ENCODE peak calls at places on chromosomes 2 and 18, in nine cellular contexts. One of them, this sample, is unnamed.

GRCh38 chr2:219701847-219702634 is 74.6 kb downstream of the SLC4A3 start:
- DNase-seq in HCT116: no peak
- DNase-seq in breast epithelium: peak; percentile 40
- DNase-seq in Calu3: no peak
- DNase-seq in central memory CD4-positive, alpha-beta T cell: no peak
- DNase-seq in NCI-H1105 treated with DMSO at 0.1 percent for 48 hours: no peak
- DNase-seq in frontal cortex: no peak
- DNase-seq in aorta: peak; percentile 55
- DNase-seq in NCI-H446: peak; percentile 25
- DNase-seq in this sample: peak; percentile 30

GRCh38 chr2:30113617-30114293 is 33.1 kb upstream of the YPEL5 start:
- DNase-seq in HCT116: no peak
- DNase-seq in breast epithelium: no peak
- DNase-seq in Calu3: no peak
- DNase-seq in central memory CD4-positive, alpha-beta T cell: no peak
- DNase-seq in NCI-H1105 treated with DMSO at 0.1 percent for 48 hours: no peak
- DNase-seq in frontal cortex: no peak
- DNase-seq in aorta: peak; percentile 66
- DNase-seq in NCI-H446: no peak
- DNase-seq in this sample: no peak

GRCh38 chr2:99180755-99181647 is at the start of the genes MITD1 and MRPL30:
- DNase-seq in HCT116: peak; percentile 92
- DNase-seq in breast epithelium: peak; percentile 88
- DNase-seq in Calu3: peak; percentile 87
- DNase-seq in central memory CD4-positive, alpha-beta T cell: peak; percentile 92
- DNase-seq in NCI-H1105 treated with DMSO at 0.1 percent for 48 hours: peak; percentile 91
- DNase-seq in frontal cortex: peak; percentile 63
- DNase-seq in aorta: peak; percentile 95
- DNase-seq in NCI-H446: peak; percentile 95
- DNase-seq in this sample: peak; percentile 90

GRCh38 chr2:47069628-47070154 is 85.4 kb downstream of the STPG4 start:
- DNase-seq in HCT116: peak; percentile 82
- DNase-seq in breast epithelium: peak; percentile 96
- DNase-seq in Calu3: peak; percentile 90
- DNase-seq in central memory CD4-positive, alpha-beta T cell: no peak
- DNase-seq in NCI-H1105 treated with DMSO at 0.1 percent for 48 hours: no peak
- DNase-seq in frontal cortex: no peak
- DNase-seq in aorta: peak; percentile 89
- DNase-seq in NCI-H446: no peak
- DNase-seq in this sample: peak; percentile 80

GRCh38 chr2:46260305-46260704 is 36.9 kb upstream of the EPAS1 start:
- DNase-seq in HCT116: no peak
- DNase-seq in breast epithelium: no peak
- DNase-seq in Calu3: no peak
- DNase-seq in central memory CD4-positive, alpha-beta T cell: no peak
- DNase-seq in NCI-H1105 treated with DMSO at 0.1 percent for 48 hours: no peak
- DNase-seq in frontal cortex: no peak
- DNase-seq in aorta: no peak
- DNase-seq in NCI-H446: no peak
- DNase-seq in this sample: no peak

GRCh38 chr18:55489742-55490055 is 98.3 kb downstream of the TCF4 start:
- DNase-seq in HCT116: no peak
- DNase-seq in breast epithelium: no peak
- DNase-seq in Calu3: no peak
- DNase-seq in central memory CD4-positive, alpha-beta T cell: no peak
- DNase-seq in NCI-H1105 treated with DMSO at 0.1 percent for 48 hours: peak; percentile 77
- DNase-seq in frontal cortex: no peak
- DNase-seq in aorta: no peak
- DNase-seq in NCI-H446: no peak
- DNase-seq in this sample: no peak

GRCh38 chr2:198901894-198902293 is 555.8 kb downstream of the SATB2 start:
- DNase-seq in HCT116: peak; percentile 2
- DNase-seq in breast epithelium: no peak
- DNase-seq in Calu3: no peak
- DNase-seq in central memory CD4-positive, alpha-beta T cell: no peak
- DNase-seq in NCI-H1105 treated with DMSO at 0.1 percent for 48 hours: no peak
- DNase-seq in frontal cortex: no peak
- DNase-seq in aorta: no peak
- DNase-seq in NCI-H446: no peak
- DNase-seq in this sample: no peak

GRCh38 chr2:223989860-223990237 is 32.6 kb downstream of the MRPL44 start:
- DNase-seq in HCT116: no peak
- DNase-seq in breast epithelium: no peak
- DNase-seq in Calu3: no peak
- DNase-seq in central memory CD4-positive, alpha-beta T cell: no peak
- DNase-seq in NCI-H1105 treated with DMSO at 0.1 percent for 48 hours: no peak
- DNase-seq in frontal cortex: no peak
- DNase-seq in aorta: no peak
- DNase-seq in NCI-H446: no peak
- DNase-seq in this sample: no peak

GRCh38 chr2:109144271-109144670 is 15.3 kb downstream of the SH3RF3 start:
- DNase-seq in HCT116: no peak
- DNase-seq in breast epithelium: no peak
- DNase-seq in Calu3: no peak
- DNase-seq in central memory CD4-positive, alpha-beta T cell: peak; percentile 74
- DNase-seq in NCI-H1105 treated with DMSO at 0.1 percent for 48 hours: no peak
- DNase-seq in frontal cortex: no peak
- DNase-seq in aorta: no peak
- DNase-seq in NCI-H446: no peak
- DNase-seq in this sample: no peak

GRCh38 chr2:30164131-30164925 is 17.5 kb downstream of the YPEL5 start:
- DNase-seq in HCT116: no peak
- DNase-seq in breast epithelium: no peak
- DNase-seq in Calu3: no peak
- DNase-seq in central memory CD4-positive, alpha-beta T cell: no peak
- DNase-seq in NCI-H1105 treated with DMSO at 0.1 percent for 48 hours: no peak
- DNase-seq in frontal cortex: no peak
- DNase-seq in aorta: no peak
- DNase-seq in NCI-H446: no peak
- DNase-seq in this sample: no peak

GRCh38 chr2:153543639-153544071 is 65.1 kb upstream of the RPRM start:
- DNase-seq in HCT116: no peak
- DNase-seq in breast epithelium: no peak
- DNase-seq in Calu3: no peak
- DNase-seq in central memory CD4-positive, alpha-beta T cell: no peak
- DNase-seq in NCI-H1105 treated with DMSO at 0.1 percent for 48 hours: no peak
- DNase-seq in frontal cortex: no peak
- DNase-seq in aorta: no peak
- DNase-seq in NCI-H446: no peak
- DNase-seq in this sample: no peak

GRCh38 chr2:26652361-26653041 is 11.3 kb upstream of the CIB4 start:
- DNase-seq in HCT116: no peak
- DNase-seq in breast epithelium: no peak
- DNase-seq in Calu3: no peak
- DNase-seq in central memory CD4-positive, alpha-beta T cell: no peak
- DNase-seq in NCI-H1105 treated with DMSO at 0.1 percent for 48 hours: no peak
- DNase-seq in frontal cortex: no peak
- DNase-seq in aorta: no peak
- DNase-seq in NCI-H446: peak; percentile 32
- DNase-seq in this sample: no peak

GRCh38 chr2:96512341-96512740 is 7.2 kb upstream of the NEURL3 start:
- DNase-seq in HCT116: no peak
- DNase-seq in breast epithelium: no peak
- DNase-seq in Calu3: no peak
- DNase-seq in central memory CD4-positive, alpha-beta T cell: no peak
- DNase-seq in NCI-H1105 treated with DMSO at 0.1 percent for 48 hours: no peak
- DNase-seq in frontal cortex: no peak
- DNase-seq in aorta: no peak
- DNase-seq in NCI-H446: no peak
- DNase-seq in this sample: no peak

GRCh38 chr2:71930073-71930681 is 217.5 kb downstream of the CYP26B1 start:
- DNase-seq in HCT116: no peak
- DNase-seq in breast epithelium: no peak
- DNase-seq in Calu3: peak; percentile 20
- DNase-seq in central memory CD4-positive, alpha-beta T cell: no peak
- DNase-seq in NCI-H1105 treated with DMSO at 0.1 percent for 48 hours: peak; percentile 90
- DNase-seq in frontal cortex: no peak
- DNase-seq in aorta: no peak
- DNase-seq in NCI-H446: peak; percentile 23
- DNase-seq in this sample: no peak

GRCh38 chr2:207122914-207123744 is 42.6 kb downstream of the KLF7 start:
- DNase-seq in HCT116: peak; percentile 59
- DNase-seq in breast epithelium: no peak
- DNase-seq in Calu3: peak; percentile 14
- DNase-seq in central memory CD4-positive, alpha-beta T cell: no peak
- DNase-seq in NCI-H1105 treated with DMSO at 0.1 percent for 48 hours: peak; percentile 7
- DNase-seq in frontal cortex: no peak
- DNase-seq in aorta: no peak
- DNase-seq in NCI-H446: no peak
- DNase-seq in this sample: no peak

GRCh38 chr2:173749315-173749714 is 215.9 kb downstream of the SP3 start:
- DNase-seq in HCT116: peak; percentile 27
- DNase-seq in breast epithelium: no peak
- DNase-seq in Calu3: no peak
- DNase-seq in central memory CD4-positive, alpha-beta T cell: no peak
- DNase-seq in NCI-H1105 treated with DMSO at 0.1 percent for 48 hours: no peak
- DNase-seq in frontal cortex: no peak
- DNase-seq in aorta: no peak
- DNase-seq in NCI-H446: peak; percentile 38
- DNase-seq in this sample: no peak

GRCh38 chr2:6181525-6182270 is 489.5 kb downstream of the SOX11 start:
- DNase-seq in HCT116: no peak
- DNase-seq in breast epithelium: no peak
- DNase-seq in Calu3: no peak
- DNase-seq in central memory CD4-positive, alpha-beta T cell: no peak
- DNase-seq in NCI-H1105 treated with DMSO at 0.1 percent for 48 hours: peak; percentile 4
- DNase-seq in frontal cortex: no peak
- DNase-seq in aorta: no peak
- DNase-seq in NCI-H446: peak; percentile 13
- DNase-seq in this sample: no peak

GRCh38 chr18:7733642-7734041 is 166.5 kb downstream of the PTPRM start:
- DNase-seq in HCT116: no peak
- DNase-seq in breast epithelium: no peak
- DNase-seq in Calu3: no peak
- DNase-seq in central memory CD4-positive, alpha-beta T cell: no peak
- DNase-seq in NCI-H1105 treated with DMSO at 0.1 percent for 48 hours: no peak
- DNase-seq in frontal cortex: no peak
- DNase-seq in aorta: no peak
- DNase-seq in NCI-H446: no peak
- DNase-seq in this sample: no peak

GRCh38 chr2:30869988-30870387 is 62.7 kb upstream of the CAPN13 start:
- DNase-seq in HCT116: no peak
- DNase-seq in breast epithelium: no peak
- DNase-seq in Calu3: no peak
- DNase-seq in central memory CD4-positive, alpha-beta T cell: no peak
- DNase-seq in NCI-H1105 treated with DMSO at 0.1 percent for 48 hours: no peak
- DNase-seq in frontal cortex: no peak
- DNase-seq in aorta: no peak
- DNase-seq in NCI-H446: no peak
- DNase-seq in this sample: no peak

GRCh38 chr2:71783815-71784214 is 330.5 kb downstream of the DYSF start:
- DNase-seq in HCT116: no peak
- DNase-seq in breast epithelium: no peak
- DNase-seq in Calu3: no peak
- DNase-seq in central memory CD4-positive, alpha-beta T cell: no peak
- DNase-seq in NCI-H1105 treated with DMSO at 0.1 percent for 48 hours: no peak
- DNase-seq in frontal cortex: no peak
- DNase-seq in aorta: no peak
- DNase-seq in NCI-H446: no peak
- DNase-seq in this sample: no peak

GRCh38 chr2:173101687-173102086 is 26.0 kb downstream of the MAP3K20 start:
- DNase-seq in HCT116: no peak
- DNase-seq in breast epithelium: no peak
- DNase-seq in Calu3: no peak
- DNase-seq in central memory CD4-positive, alpha-beta T cell: no peak
- DNase-seq in NCI-H1105 treated with DMSO at 0.1 percent for 48 hours: no peak
- DNase-seq in frontal cortex: no peak
- DNase-seq in aorta: no peak
- DNase-seq in NCI-H446: no peak
- DNase-seq in this sample: no peak

GRCh38 chr2:193377789-193378188 is 1183.1 kb upstream of the TMEFF2 start:
- DNase-seq in HCT116: no peak
- DNase-seq in breast epithelium: no peak
- DNase-seq in Calu3: no peak
- DNase-seq in central memory CD4-positive, alpha-beta T cell: no peak
- DNase-seq in NCI-H1105 treated with DMSO at 0.1 percent for 48 hours: no peak
- DNase-seq in frontal cortex: no peak
- DNase-seq in aorta: no peak
- DNase-seq in NCI-H446: no peak
- DNase-seq in this sample: no peak

GRCh38 chr18:78884502-78884901 is 95.1 kb upstream of the SALL3 start:
- DNase-seq in HCT116: no peak
- DNase-seq in breast epithelium: no peak
- DNase-seq in Calu3: no peak
- DNase-seq in central memory CD4-positive, alpha-beta T cell: no peak
- DNase-seq in NCI-H1105 treated with DMSO at 0.1 percent for 48 hours: no peak
- DNase-seq in frontal cortex: no peak
- DNase-seq in aorta: no peak
- DNase-seq in NCI-H446: no peak
- DNase-seq in this sample: no peak

This sample was measured in left ventricle myocardium inferior.